ENCODE peak calls at places on chromosomes 1 and 21, in eight cellular contexts. Y is fibroblast of lung, P is heart left ventricle, G is left ventricle myocardium inferior, N is Karpas-422, F is astrocyte, I is psoas muscle, M is upper lobe of right lung. C is an unnamed sample. For H3K9me3 and H3K36me3, the result is how much of the 10 kb centered on the place peaks cover.

GRCh38 chr21:45392206-45392971 is 12.6 kb upstream of the COL18A1 start:
- DNase-seq in M (peak), F (no peak), I (peak), Y (no peak), N (no peak), G (no peak), P (peak), C (peak)

GRCh38 chr1:2097386-2098300 is 47.4 kb downstream of the PRKCZ start:
- DNase-seq in Y (no peak), N (no peak), M (no peak), G (no peak), P (no peak), F (no peak), I (peak), C (no peak)

GRCh38 chr1:66490817-66491216 is 43.1 kb upstream of the SGIP1 start:
- DNase-seq in M (no peak), Y (no peak), N (peak), F (no peak), I (no peak), G (no peak), P (no peak), C (no peak)

GRCh38 chr1:13543927-13544556 is 30.2 kb upstream of the LRRC38 start:
- DNase-seq in Y (peak), P (peak), N (no peak), I (peak), M (peak), G (peak), F (peak), C (no peak)

GRCh38 chr1:158248122-158248521 is 6.1 kb upstream of the CD1A start:
- DNase-seq in Y (no peak), P (no peak), M (no peak), F (no peak), G (no peak), I (no peak), N (peak), C (no peak)

GRCh38 chr21:36773111-36773510 is 74.2 kb downstream of the SIM2 start:
- DNase-seq in I (peak), Y (peak), F (peak), N (no peak), P (peak), M (peak), G (peak), C (peak)

GRCh38 chr1:163596541-163597258 is 274.9 kb downstream of the NUF2 start:
- DNase-seq in P (no peak), I (no peak), Y (no peak), F (no peak), M (no peak), N (peak), G (no peak), C (no peak)

GRCh38 chr1:26019641-26020315 is 1.8 kb upstream of the EXTL1 start:
- DNase-seq in I (no peak), P (no peak), N (no peak), G (no peak), Y (peak), M (no peak), F (peak), C (no peak)

GRCh38 chr1:66446261-66447001 is 87.5 kb upstream of the SGIP1 start:
- DNase-seq in F (peak), M (no peak), N (peak), Y (peak), G (no peak), I (no peak), P (no peak), C (no peak)

GRCh38 chr1:1780598-1781525 is 2.6 kb upstream of the NADK start:
- DNase-seq in Y (no peak), N (no peak), I (no peak), G (no peak), P (no peak), M (no peak), F (no peak), C (no peak)

GRCh38 chr1:78043436-78043835 is 2.3 kb upstream of the GIPC2 start:
- DNase-seq in Y (no peak), F (no peak), G (no peak), I (no peak), P (no peak), N (no peak), M (no peak), C (no peak)

GRCh38 chr1:117569956-117570355 is 35.9 kb upstream of the TENT5C start:
- DNase-seq in N (no peak), Y (no peak), F (no peak), I (no peak), M (no peak), G (no peak), P (no peak), C (no peak)

GRCh38 chr1:194618101-194618500 is 1431.7 kb upstream of the B3GALT2 start:
- DNase-seq in M (no peak), P (no peak), N (no peak), Y (no peak), G (no peak), F (no peak), I (no peak), C (no peak)

GRCh38 chr1:194616835-194617234 is 1430.4 kb upstream of the B3GALT2 start:
- DNase-seq in G (no peak), P (no peak), F (no peak), Y (no peak), M (no peak), I (no peak), N (no peak), C (no peak)
- H3K9me3 ChIP-seq in G (under half), P (under half), F (under half), Y (under half), M (under half), I (under half), N (under half), C (under half)

GRCh38 chr1:39799770-39800470 is 11.3 kb upstream of the BMP8B start:
- DNase-seq in I (peak), F (peak), M (peak), P (peak), G (peak), Y (peak), N (peak), C (peak)
- H3K4me3 ChIP-seq in I (peak), F (no peak), M (no peak), P (no peak), G (no peak), Y (no peak), N (peak), C (no peak)

DNA sequence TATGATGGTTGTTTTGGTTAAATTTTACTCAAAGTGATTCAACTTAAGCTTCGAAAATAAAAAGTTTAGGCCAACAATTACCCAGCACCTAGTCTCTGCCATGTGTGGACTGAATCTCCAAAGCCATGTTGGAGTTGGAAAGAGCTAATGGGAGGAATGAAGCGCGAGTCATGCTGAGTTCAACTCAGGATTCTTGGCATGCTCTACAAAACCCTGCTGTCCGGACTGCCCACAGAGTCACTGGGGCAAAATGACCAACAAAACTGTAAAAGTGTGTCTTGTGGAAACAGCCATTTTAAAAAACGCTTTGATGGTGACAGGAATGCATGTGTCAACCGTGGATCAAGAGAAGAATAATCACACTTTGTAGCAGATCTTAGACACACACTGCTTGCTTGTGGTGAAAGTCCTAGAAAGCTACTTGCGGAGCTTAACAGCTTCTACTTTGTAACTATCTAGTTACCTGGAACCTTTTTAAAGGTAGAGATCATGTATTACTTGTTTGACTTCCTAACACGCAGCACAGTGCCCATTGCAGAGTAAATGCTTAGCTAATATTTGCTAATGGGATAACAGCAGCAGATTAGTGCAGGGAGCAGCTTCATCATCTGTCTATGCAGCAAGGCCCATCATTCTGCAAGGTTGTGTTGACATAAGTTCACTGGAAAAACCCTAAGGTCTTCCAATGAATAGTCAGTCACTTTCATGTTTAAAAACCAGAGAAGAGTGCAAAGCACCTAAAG is 7.0 kb upstream of the GBP6 start:
- DNase-seq in N (no peak), G (no peak), M (no peak), I (no peak), F (peak), P (no peak), Y (peak), C (no peak)
- H3K36me3 ChIP-seq in N (under half), G (under half), M (under half), I (under half), F (under half), P (under half), Y (under half), C (under half)

GRCh38 chr21:30042443-30042842 is 102.6 kb upstream of the GRIK1 start:
- DNase-seq in M (no peak), G (no peak), I (no peak), Y (no peak), P (no peak), N (no peak), F (no peak), C (no peak)
- H3K9me3 ChIP-seq in M (under half), G (under half), I (under half), Y (under half), P (under half), N (under half), F (under half), C (under half)

GRCh38 chr1:8078176-8078671 is 52.1 kb upstream of the ERRFI1 start:
- DNase-seq in Y (peak), N (no peak), G (no peak), F (peak), P (no peak), M (no peak), I (no peak), C (no peak)
- H3K4me3 ChIP-seq in Y (no peak), N (no peak), G (no peak), F (peak), P (no peak), M (no peak), I (no peak), C (no peak)

DNA sequence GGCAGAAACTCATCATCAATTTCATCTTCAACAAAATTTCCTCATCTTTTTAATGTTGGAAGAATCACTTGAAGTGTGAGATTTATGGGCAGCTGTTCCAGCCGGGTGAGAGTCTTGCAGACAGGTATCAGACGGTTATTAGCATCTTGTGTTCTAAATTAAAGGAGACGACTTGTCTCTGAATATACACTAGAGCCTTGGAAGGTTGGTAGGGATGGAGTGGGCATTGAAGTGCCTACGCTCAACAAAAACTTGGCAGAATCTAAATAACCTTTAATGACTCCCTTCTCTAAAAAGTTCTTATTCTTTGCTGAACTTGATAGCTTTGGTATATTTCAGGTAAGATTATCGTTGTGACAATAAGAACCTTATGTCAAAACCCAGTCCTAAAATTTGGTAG is 111.5 kb upstream of the MAGI3 start:
- DNase-seq in N (no peak), M (no peak), P (no peak), G (no peak), I (no peak), Y (no peak), F (no peak), C (no peak)
- H3K36me3 ChIP-seq in N (under half), M (under half), P (under half), G (under half), I (under half), Y (under half), F (under half), C (under half)

DNA sequence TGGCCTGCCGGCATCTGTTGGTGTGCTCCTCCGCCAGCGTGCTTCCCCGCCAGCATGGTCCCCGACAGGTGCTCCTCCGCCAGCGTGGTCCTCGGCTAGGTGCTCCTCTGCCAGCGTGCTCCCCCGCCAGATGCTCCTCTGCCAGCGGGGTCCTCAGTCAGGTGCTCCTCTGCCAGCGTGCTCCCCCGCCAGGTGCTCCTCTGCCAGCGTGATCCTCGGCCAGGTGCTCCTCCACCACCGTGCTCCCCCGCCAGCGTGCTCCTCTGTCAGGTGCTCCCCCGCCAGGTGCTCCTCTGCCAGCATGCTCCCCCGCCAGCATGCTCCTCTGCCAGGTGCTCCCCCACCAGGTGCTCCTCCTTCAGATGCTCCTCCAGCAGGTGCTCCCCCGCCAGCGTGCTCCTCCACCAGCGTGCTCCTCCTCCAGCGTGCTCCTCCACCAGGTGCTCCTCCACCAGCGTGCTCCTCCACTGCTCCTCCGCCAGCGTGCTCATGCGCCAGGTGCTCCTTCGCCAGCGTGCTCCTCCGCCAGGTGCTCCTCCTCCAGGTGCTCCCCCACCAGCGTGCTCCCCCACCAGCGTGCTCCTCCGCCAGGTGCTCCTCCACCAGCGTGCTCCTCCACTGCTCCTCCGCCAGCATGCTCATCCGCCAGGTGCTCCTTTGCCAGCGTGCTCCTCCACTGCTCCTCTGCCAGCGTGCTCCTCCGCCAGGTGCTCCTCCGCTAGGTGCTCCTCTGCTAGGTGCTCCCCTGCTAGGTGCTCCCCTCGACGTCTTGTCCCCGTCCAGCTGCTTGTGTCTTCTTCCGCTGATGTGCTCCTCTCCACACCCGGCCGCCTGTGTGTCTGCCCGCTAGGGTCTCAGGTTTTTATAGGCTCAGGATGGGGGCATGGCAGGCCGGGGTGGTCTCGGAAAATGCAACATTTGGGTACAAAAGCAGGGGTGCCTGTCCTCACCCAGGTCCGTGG is 223.0 kb downstream of the NRIP1 start:
- DNase-seq in F (no peak), G (no peak), P (no peak), I (no peak), Y (no peak), M (peak), N (no peak), C (no peak)
- H3K9me3 ChIP-seq in F (under half), G (under half), P (under half), I (under half), Y (under half), M (under half), N (under half), C (under half)

GRCh38 chr1:223713546-223714420 is 1.4 kb downstream of the CAPN2 start:
- DNase-seq in M (no peak), G (no peak), N (no peak), Y (no peak), I (no peak), F (no peak), P (no peak), C (no peak)

GRCh38 chr1:223712856-223713494 is 636 bp downstream of the CAPN2 start:
- DNase-seq in I (no peak), G (peak), F (no peak), N (no peak), M (peak), Y (no peak), P (peak), C (peak)

GRCh38 chr1:223715710-223716103 is 3.4 kb downstream of the CAPN2 start:
- DNase-seq in N (no peak), I (no peak), Y (no peak), G (no peak), P (no peak), F (no peak), M (no peak), C (no peak)

GRCh38 chr1:223714849-223715709 is 2.7 kb downstream of the CAPN2 start:
- DNase-seq in M (no peak), G (no peak), F (peak), N (no peak), P (no peak), Y (peak), I (peak), C (no peak)

DNA sequence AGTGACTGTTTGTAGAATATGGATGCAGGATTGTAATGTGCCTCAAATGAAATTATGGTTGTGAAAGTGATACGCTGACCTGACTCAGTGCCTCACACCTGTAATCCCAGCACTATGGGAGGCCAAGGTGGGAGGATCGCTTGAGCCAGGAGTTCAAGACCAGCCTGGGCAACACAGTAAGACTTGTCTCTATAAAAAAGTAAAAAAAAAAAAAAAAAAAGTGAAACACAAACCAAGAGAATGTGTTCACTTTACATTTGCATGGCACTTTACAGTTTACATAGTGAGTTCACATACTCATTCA is 2.0 kb downstream of the CAPN2 start:
- DNase-seq in I (no peak), F (no peak), N (no peak), Y (no peak), M (no peak), P (no peak), G (no peak), C (no peak)
- H3K4me3 ChIP-seq in I (peak), F (peak), N (no peak), Y (peak), M (peak), P (peak), G (peak), C (no peak)

DNA sequence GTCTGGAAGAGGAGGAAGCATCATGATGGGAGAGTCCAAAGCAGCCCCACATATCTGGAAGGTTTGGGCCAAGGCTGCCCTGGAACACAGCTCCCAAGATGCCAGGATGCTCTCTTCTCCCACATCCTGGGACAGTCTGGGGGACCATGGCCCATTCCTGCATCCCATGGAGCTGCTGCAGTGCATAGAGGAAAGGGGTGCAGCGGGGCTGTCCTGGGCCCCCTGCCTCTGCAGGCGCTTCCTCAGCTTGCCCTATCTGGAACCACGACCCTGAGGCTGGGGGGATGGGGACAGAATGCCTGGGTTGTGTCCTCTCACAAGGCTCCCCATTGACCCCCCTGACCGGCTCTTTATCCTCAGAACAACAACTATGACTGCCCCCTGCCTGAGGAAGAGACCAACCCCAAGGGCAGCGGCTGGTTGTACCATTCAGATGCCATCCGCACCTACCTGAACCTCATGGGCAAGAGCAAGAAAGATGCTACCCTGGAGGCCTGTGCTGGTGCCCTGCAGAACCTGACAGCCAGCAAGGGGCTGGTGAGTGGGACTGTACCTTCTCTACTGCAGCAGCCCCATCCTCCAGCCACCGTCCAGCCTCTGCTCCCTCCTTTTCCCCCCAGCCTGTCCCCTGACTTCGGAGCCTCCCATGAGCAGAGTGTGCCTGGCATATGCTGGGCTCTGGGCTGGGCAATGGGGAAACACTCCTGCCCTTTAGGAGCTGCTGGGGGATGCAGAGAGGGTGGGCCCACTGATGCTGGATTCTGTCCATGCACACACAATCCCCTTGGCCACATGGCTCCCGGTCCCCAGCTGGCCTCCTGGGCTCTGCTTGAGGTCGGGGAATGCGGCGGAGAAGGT is 39.6 kb downstream of the PKP1 start:
- DNase-seq in G (no peak), F (no peak), M (peak), I (no peak), N (no peak), Y (no peak), P (no peak), C (peak)
- H3K36me3 ChIP-seq in G (under half), F (under half), M (under half), I (under half), N (under half), Y (under half), P (under half), C (under half)

DNA sequence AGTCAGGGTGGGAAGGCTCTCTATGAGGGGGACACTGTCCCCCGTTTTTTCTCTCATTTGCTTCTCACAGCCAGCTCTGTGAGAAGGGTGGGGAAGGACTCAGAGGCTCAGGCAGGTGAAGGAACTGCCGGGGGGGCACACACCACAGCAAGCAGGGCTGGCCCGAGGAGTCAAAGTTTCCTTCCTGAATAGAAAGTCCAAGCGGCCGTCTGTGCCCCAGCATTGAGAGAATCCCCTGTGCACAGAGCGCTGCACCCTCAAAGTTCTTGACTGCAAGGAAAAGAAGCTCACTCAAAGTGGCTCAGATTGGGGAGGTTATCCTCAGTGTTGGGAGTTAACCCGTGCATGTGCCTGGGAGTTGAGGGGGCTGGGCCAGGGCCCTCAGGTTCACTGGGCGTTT is 145.2 kb upstream of the AJAP1 start:
- DNase-seq in F (no peak), Y (no peak), G (no peak), I (no peak), N (no peak), M (no peak), P (no peak), C (no peak)
- H3K9me3 ChIP-seq in F (under half), Y (under half), G (under half), I (under half), N (under half), M (under half), P (under half), C (under half)